ENCODE peak calls at places on chromosome 18, in seven cellular contexts. E is WTC11; W is substantia nigra; X is stimulated activated CD8-positive, alpha-beta memory T cell treated with anti-CD3 and anti-CD28 coated beads, Interleukin-12 subunit alpha, Interleukin-12 subunit beta, amount 100 ng/mL, for 4 hours; I is AG04450; O is heart right ventricle; A is epithelial cell of prostate. V is an unnamed sample.

GRCh38 chr18:50297621-50298442 is 10.3 kb upstream of the CXXC1 start:
- DNase-seq in E (peak), W (no peak), X (peak), I (no peak), O (peak), A (no peak), V (peak)

GRCh38 chr18:59114160-59114559 is 25.5 kb upstream of the SEC11C start:
- DNase-seq in E (no peak), W (no peak), X (no peak), I (no peak), O (no peak), A (no peak), V (no peak)

GRCh38 chr18:58321986-58322385 is 278.0 kb downstream of the NEDD4L start:
- DNase-seq in E (no peak), W (no peak), X (no peak), I (no peak), O (peak), A (peak), V (peak)

GRCh38 chr18:56889621-56890020 is 238.5 kb downstream of the WDR7 start:
- DNase-seq in E (no peak), W (no peak), X (no peak), I (no peak), O (no peak), A (no peak), V (no peak)

GRCh38 chr18:43046324-43046723 is 69.2 kb downstream of the RIT2 start:
- DNase-seq in E (no peak), W (no peak), X (no peak), I (no peak), O (no peak), A (no peak), V (no peak)

GRCh38 chr18:26056291-26056690 is 34.1 kb downstream of the SS18 start:
- DNase-seq in E (no peak), W (no peak), X (no peak), I (peak), O (no peak), A (peak), V (no peak)

GRCh38 chr18:64519191-64519590 is 370.3 kb upstream of the LINC00305 start:
- DNase-seq in E (no peak), W (no peak), X (no peak), I (no peak), O (no peak), A (no peak), V (no peak)

GRCh38 chr18:57585421-57585820 is 1.1 kb downstream of the FECH start:
- DNase-seq in E (no peak), W (no peak), X (no peak), I (no peak), O (no peak), A (no peak), V (no peak)

GRCh38 chr18:22378672-22379282 is 38.9 kb downstream of the CTAGE1 start:
- DNase-seq in E (peak), W (no peak), X (no peak), I (no peak), O (peak), A (no peak), V (no peak)

GRCh38 chr18:71105078-71105819 is 816.4 kb downstream of the SOCS6 start:
- DNase-seq in E (no peak), W (no peak), X (no peak), I (peak), O (no peak), A (no peak), V (no peak)

GRCh38 chr18:56532176-56532840 is 106.1 kb downstream of the TXNL1 start:
- DNase-seq in E (no peak), W (no peak), X (no peak), I (no peak), O (no peak), A (peak), V (peak)

GRCh38 chr18:64019922-64020756 is 50.3 kb downstream of the SERPINB8 start:
- DNase-seq in E (no peak), W (no peak), X (no peak), I (no peak), O (no peak), A (no peak), V (no peak)

GRCh38 chr18:75211002-75211621 is 515 bp downstream of the TSHZ1 start:
- DNase-seq in E (no peak), W (no peak), X (no peak), I (no peak), O (peak), A (no peak), V (peak)

GRCh38 chr18:8562914-8563313 is 46.3 kb upstream of the RAB12 start:
- DNase-seq in E (no peak), W (no peak), X (no peak), I (no peak), O (peak), A (no peak), V (no peak)

GRCh38 chr18:74524097-74524496 is 10.2 kb upstream of the CNDP1 start:
- DNase-seq in E (no peak), W (no peak), X (no peak), I (no peak), O (no peak), A (no peak), V (no peak)

GRCh38 chr18:26470011-26470637 is 78.2 kb downstream of the KCTD1 start:
- DNase-seq in E (no peak), W (no peak), X (no peak), I (peak), O (no peak), A (no peak), V (peak)

GRCh38 chr18:66993492-66993891 is 389.6 kb upstream of the CDH19 start:
- DNase-seq in E (no peak), W (no peak), X (no peak), I (no peak), O (no peak), A (peak), V (no peak)

GRCh38 chr18:3332376-3332775 is 70.4 kb downstream of the MYL12B start:
- DNase-seq in E (no peak), W (no peak), X (no peak), I (no peak), O (no peak), A (no peak), V (no peak)

GRCh38 chr18:3653859-3654441 is 204.0 kb downstream of the TGIF1 start:
- DNase-seq in E (no peak), W (no peak), X (no peak), I (no peak), O (no peak), A (no peak), V (no peak)

GRCh38 chr18:13477147-13477683 is 249.1 kb downstream of the FAM210A start:
- DNase-seq in E (no peak), W (no peak), X (no peak), I (no peak), O (no peak), A (no peak), V (no peak)

GRCh38 chr18:183769-184168 is 25.4 kb downstream of the USP14 start:
- DNase-seq in E (no peak), W (no peak), X (no peak), I (no peak), O (no peak), A (no peak), V (no peak)

GRCh38 chr18:69067048-69067447 is 269.2 kb downstream of the CCDC102B start:
- DNase-seq in E (no peak), W (no peak), X (no peak), I (no peak), O (no peak), A (no peak), V (no peak)

GRCh38 chr18:44453505-44453904 is 227.2 kb upstream of the SETBP1 start:
- DNase-seq in E (no peak), W (no peak), X (no peak), I (no peak), O (no peak), A (no peak), V (no peak)

GRCh38 chr18:41073372-41073954 is 881.6 kb upstream of the PIK3C3 start:
- DNase-seq in E (no peak), W (no peak), X (no peak), I (no peak), O (no peak), A (no peak), V (no peak)

GRCh38 chr18:39841133-39842041 is 2113.6 kb upstream of the PIK3C3 start:
- DNase-seq in E (peak), W (peak), X (no peak), I (peak), O (peak), A (no peak), V (peak)

GRCh38 chr18:56861244-56861643 is 210.1 kb downstream of the WDR7 start:
- DNase-seq in E (no peak), W (no peak), X (no peak), I (no peak), O (no peak), A (no peak), V (no peak)

GRCh38 chr18:79546781-79547272 is 132.8 kb upstream of the CTDP1 start:
- DNase-seq in E (no peak), W (no peak), X (no peak), I (no peak), O (no peak), A (no peak), V (no peak)

GRCh38 chr18:13612111-13612997 is 114.0 kb downstream of the FAM210A start:
- DNase-seq in E (no peak), W (no peak), X (peak), I (no peak), O (no peak), A (no peak), V (peak)

GRCh38 chr18:42045346-42045745 is 90.3 kb downstream of the PIK3C3 start:
- DNase-seq in E (no peak), W (no peak), X (no peak), I (no peak), O (no peak), A (no peak), V (no peak)

GRCh38 chr18:78092901-78093300 is 843.3 kb downstream of the GALR1 start:
- DNase-seq in E (no peak), W (no peak), X (no peak), I (no peak), O (no peak), A (no peak), V (no peak)

GRCh38 chr18:58537272-58538038 is 91.4 kb downstream of the ALPK2 start:
- DNase-seq in E (no peak), W (no peak), X (no peak), I (no peak), O (no peak), A (no peak), V (no peak)

GRCh38 chr18:30987479-30988241 is 54.9 kb downstream of the DSC3 start:
- DNase-seq in E (no peak), W (no peak), X (no peak), I (no peak), O (no peak), A (peak), V (peak)

GRCh38 chr18:11021477-11021876 is 127.9 kb downstream of the PIEZO2 start:
- DNase-seq in E (no peak), W (no peak), X (no peak), I (no peak), O (no peak), A (no peak), V (no peak)

GRCh38 chr18:58402951-58403702 is 225.8 kb downstream of the ALPK2 start:
- DNase-seq in E (no peak), W (no peak), X (no peak), I (no peak), O (no peak), A (no peak), V (no peak)

GRCh38 chr18:9708057-9708881 is at the start of gene RAB31:
- DNase-seq in E (peak), W (peak), X (peak), I (no peak), O (peak), A (no peak), V (peak)

GRCh38 chr18:63850010-63850409 is 37.5 kb upstream of the SERPINB2 start:
- DNase-seq in E (peak), W (no peak), X (no peak), I (no peak), O (no peak), A (no peak), V (no peak)

GRCh38 chr18:60870261-60870966 is 462.8 kb upstream of the CDH20 start:
- DNase-seq in E (no peak), W (no peak), X (no peak), I (no peak), O (no peak), A (no peak), V (no peak)

GRCh38 chr18:10558967-10559298 is 33.1 kb downstream of the NAPG start:
- DNase-seq in E (no peak), W (no peak), X (no peak), I (no peak), O (no peak), A (no peak), V (no peak)